ENCODE peak calls at places on chromosomes 11 and 22, in seven cellular contexts. R is GM23248; U is ovary; S is sigmoid colon; L is neuronal stem cell; I is tibial nerve; K is naive thymus-derived CD4-positive, alpha-beta T cell. C is an unnamed sample.
A peak's percentile ranks its signal among the peaks of the same experiment; 100 is the strongest.

GRCh38 chr11:106391771-106392412 is 314.4 kb downstream of the AASDHPPT start:
- DNase-seq in R (peak; percentile 68), U (no peak), S (no peak), L (no peak), I (no peak), K (no peak), C (no peak)

GRCh38 chr22:23193882-23194281 is 13.6 kb downstream of the BCR start:
- DNase-seq in R (peak; percentile 85), U (no peak), S (no peak), L (no peak), I (no peak), K (no peak), C (no peak)

GRCh38 chr11:72534859-72535547 is 100.7 kb upstream of the CLPB start:
- DNase-seq in R (peak; percentile 62), U (no peak), S (no peak), L (no peak), I (no peak), K (no peak), C (no peak)

GRCh38 chr11:70841264-70841663 is 411.1 kb downstream of the SHANK2 start:
- DNase-seq in R (no peak), U (no peak), S (no peak), L (no peak), I (no peak), K (no peak), C (no peak)

GRCh38 chr11:107405260-107405659 is 52.4 kb downstream of the CWF19L2 start:
- DNase-seq in R (no peak), U (no peak), S (no peak), L (no peak), I (no peak), K (no peak), C (no peak)

GRCh38 chr11:83292709-83293435 is 6.7 kb upstream of the CCDC90B start:
- DNase-seq in R (peak; percentile 93), U (no peak), S (no peak), L (peak; percentile 58), I (no peak), K (peak; percentile 31), C (peak; percentile 48)

GRCh38 chr11:31799794-31800397 is 11.2 kb downstream of the PAX6 start:
- DNase-seq in R (no peak), U (no peak), S (no peak), L (no peak), I (no peak), K (no peak), C (no peak)

GRCh38 chr11:131217313-131218297 is 152.8 kb upstream of the NTM start:
- DNase-seq in R (peak; percentile 54), U (no peak), S (no peak), L (no peak), I (no peak), K (no peak), C (no peak)

GRCh38 chr22:50473855-50474671 is 772 bp downstream of the SBF1 start:
- DNase-seq in R (peak; percentile 90), U (no peak), S (peak; percentile 65), L (no peak), I (no peak), K (no peak), C (no peak)

GRCh38 chr11:113034591-113034990 is 73.4 kb downstream of the NCAM1 start:
- DNase-seq in R (peak; percentile 39), U (no peak), S (no peak), L (no peak), I (no peak), K (no peak), C (no peak)

GRCh38 chr11:123454060-123454651 is 24.1 kb downstream of the GRAMD1B start:
- DNase-seq in R (peak; percentile 76), U (no peak), S (no peak), L (no peak), I (no peak), K (no peak), C (no peak)

GRCh38 chr11:12864316-12865156 is 144.6 kb upstream of the RASSF10 start:
- DNase-seq in R (peak; percentile 46), U (no peak), S (no peak), L (peak; percentile 89), I (no peak), K (no peak), C (peak; percentile 96)

GRCh38 chr22:38148252-38148651 is 33.4 kb downstream of the PLA2G6 start:
- DNase-seq in R (peak; percentile 45), U (no peak), S (peak; percentile 5), L (no peak), I (no peak), K (no peak), C (no peak)

GRCh38 chr22:48004038-48004437 is 1241.6 kb downstream of the TBC1D22A start:
- DNase-seq in R (no peak), U (no peak), S (no peak), L (no peak), I (no peak), K (no peak), C (no peak)

GRCh38 chr11:75468534-75469340 is 35.7 kb upstream of the KLHL35 start:
- DNase-seq in R (peak; percentile 41), U (peak; percentile 94), S (peak; percentile 87), L (no peak), I (peak; percentile 76), K (no peak), C (no peak)

GRCh38 chr11:47358731-47359051 is 6.2 kb upstream of the MYBPC3 start:
- DNase-seq in R (no peak), U (no peak), S (no peak), L (no peak), I (no peak), K (no peak), C (no peak)
- H3K4me1 ChIP-seq in R (no peaks in the 10 kb centered on the region), U (no peaks in the 10 kb centered on the region), S (peaks cover 13% of the 10 kb centered on the region), L (peaks cover 5% of the 10 kb centered on the region), I (no peaks in the 10 kb centered on the region), K (no peaks in the 10 kb centered on the region), C (no peaks in the 10 kb centered on the region)

GRCh38 chr11:64255135-64256128 is 4.1 kb downstream of the PLCB3 start:
- DNase-seq in R (no peak), U (no peak), S (no peak), L (no peak), I (no peak), K (no peak), C (no peak)

GRCh38 chr11:64253043-64253442 is 1.7 kb downstream of the PLCB3 start:
- DNase-seq in R (no peak), U (no peak), S (no peak), L (no peak), I (no peak), K (no peak), C (no peak)

GRCh38 chr11:64256300-64256699 is 5.0 kb downstream of the PLCB3 start:
- DNase-seq in R (no peak), U (no peak), S (no peak), L (no peak), I (no peak), K (no peak), C (no peak)

GRCh38 chr11:64253481-64253880 is 2.2 kb downstream of the PLCB3 start:
- DNase-seq in R (peak; percentile 46), U (no peak), S (no peak), L (no peak), I (no peak), K (no peak), C (no peak)

GRCh38 chr11:64254326-64254725 is 3.0 kb downstream of the PLCB3 start:
- DNase-seq in R (no peak), U (no peak), S (no peak), L (no peak), I (no peak), K (no peak), C (no peak)
- H3K27me3 ChIP-seq in R (no peaks in the 10 kb centered on the region), U (no peaks in the 10 kb centered on the region), S (no peaks in the 10 kb centered on the region), L (no peaks in the 10 kb centered on the region), I (no peaks in the 10 kb centered on the region), K (no peaks in the 10 kb centered on the region), C (no peaks in the 10 kb centered on the region)

GRCh38 chr11:63362196-63362829 is 7.3 kb upstream of the SLC22A9 start:
- DNase-seq in R (no peak), U (no peak), S (no peak), L (no peak), I (no peak), K (no peak), C (no peak)
- H3K9me3 ChIP-seq in R (no peaks in the 10 kb centered on the region), U (no peaks in the 10 kb centered on the region), S (peaks cover 2% of the 10 kb centered on the region), L (peaks cover 3% of the 10 kb centered on the region), I (no peaks in the 10 kb centered on the region), K (peaks cover 6% of the 10 kb centered on the region), C (no peaks in the 10 kb centered on the region)

GRCh38 chr11:35326266-35326879 is 93.0 kb downstream of the SLC1A2 start:
- DNase-seq in R (no peak), U (no peak), S (no peak), L (no peak), I (no peak), K (no peak), C (no peak)
- H3K4me1 ChIP-seq in R (peaks cover 38% of the 10 kb centered on the region), U (no peaks in the 10 kb centered on the region), S (peaks cover 27% of the 10 kb centered on the region), L (no peaks in the 10 kb centered on the region), I (no peaks in the 10 kb centered on the region), K (peaks cover 21% of the 10 kb centered on the region), C (peaks cover 4% of the 10 kb centered on the region)

GRCh38 chr11:1411301-1411700 is 21.6 kb downstream of the BRSK2 start:
- DNase-seq in R (no peak), U (no peak), S (no peak), L (no peak), I (no peak), K (no peak), C (no peak)

GRCh38 chr11:1409108-1409851 is 19.5 kb downstream of the BRSK2 start:
- DNase-seq in R (no peak), U (no peak), S (no peak), L (no peak), I (no peak), K (no peak), C (no peak)

GRCh38 chr11:1412377-1413095 is 22.8 kb downstream of the BRSK2 start:
- DNase-seq in R (no peak), U (no peak), S (no peak), L (no peak), I (no peak), K (no peak), C (no peak)

GRCh38 chr11:1408346-1408745 is 18.6 kb downstream of the BRSK2 start:
- DNase-seq in R (no peak), U (no peak), S (no peak), L (no peak), I (no peak), K (no peak), C (no peak)

GRCh38 chr11:1410366-1411291 is 20.9 kb downstream of the BRSK2 start:
- DNase-seq in R (no peak), U (no peak), S (no peak), L (peak; percentile 51), I (no peak), K (no peak), C (no peak)
- H3K27me3 ChIP-seq in R (no peaks in the 10 kb centered on the region), U (no peaks in the 10 kb centered on the region), S (peaks cover 15% of the 10 kb centered on the region), L (no peaks in the 10 kb centered on the region), I (no peaks in the 10 kb centered on the region), K (no peaks in the 10 kb centered on the region), C (no peaks in the 10 kb centered on the region)